ENCODE peak calls at places on chromosome 5, in eight cellular contexts. One of them, this sample, is unnamed.

GRCh38 chr5:96079075-96079474 is 117.4 kb upstream of the ELL2 start:
- DNase-seq in breast epithelium: no peak
- DNase-seq in GM23338: no peak
- DNase-seq in H1: no peak
- DNase-seq in HCT116: peak; percentile 83
- DNase-seq in sigmoid colon: no peak
- DNase-seq in K562: no peak
- DNase-seq in transverse colon: no peak
- DNase-seq in this sample: no peak

GRCh38 chr5:32773944-32774343 is 62.8 kb downstream of the NPR3 start:
- DNase-seq in breast epithelium: no peak
- DNase-seq in GM23338: no peak
- DNase-seq in H1: no peak
- DNase-seq in HCT116: no peak
- DNase-seq in sigmoid colon: no peak
- DNase-seq in K562: no peak
- DNase-seq in transverse colon: no peak
- DNase-seq in this sample: no peak

GRCh38 chr5:15420201-15420600 is 79.8 kb upstream of the FBXL7 start:
- DNase-seq in breast epithelium: no peak
- DNase-seq in GM23338: no peak
- DNase-seq in H1: no peak
- DNase-seq in HCT116: no peak
- DNase-seq in sigmoid colon: peak; percentile 86
- DNase-seq in K562: no peak
- DNase-seq in transverse colon: no peak
- DNase-seq in this sample: no peak

GRCh38 chr5:73625905-73626811 is at the start of gene ARHGEF28:
- DNase-seq in breast epithelium: peak; percentile 23
- DNase-seq in GM23338: peak; percentile 72
- DNase-seq in H1: peak; percentile 72
- DNase-seq in HCT116: no peak
- DNase-seq in sigmoid colon: peak; percentile 76
- DNase-seq in K562: peak; percentile 19
- DNase-seq in transverse colon: peak; percentile 79
- DNase-seq in this sample: peak; percentile 87

GRCh38 chr5:150764530-150764929 is 5.7 kb upstream of the DCTN4 start:
- DNase-seq in breast epithelium: no peak
- DNase-seq in GM23338: no peak
- DNase-seq in H1: no peak
- DNase-seq in HCT116: no peak
- DNase-seq in sigmoid colon: no peak
- DNase-seq in K562: no peak
- DNase-seq in transverse colon: no peak
- DNase-seq in this sample: no peak

GRCh38 chr5:126680215-126680817 is 79.6 kb downstream of the PHAX start:
- DNase-seq in breast epithelium: no peak
- DNase-seq in GM23338: peak; percentile 49
- DNase-seq in H1: no peak
- DNase-seq in HCT116: no peak
- DNase-seq in sigmoid colon: no peak
- DNase-seq in K562: peak; percentile 29
- DNase-seq in transverse colon: peak; percentile 24
- DNase-seq in this sample: no peak

GRCh38 chr5:9318031-9318430 is 227.8 kb downstream of the SEMA5A start:
- DNase-seq in breast epithelium: no peak
- DNase-seq in GM23338: no peak
- DNase-seq in H1: no peak
- DNase-seq in HCT116: no peak
- DNase-seq in sigmoid colon: no peak
- DNase-seq in K562: no peak
- DNase-seq in transverse colon: no peak
- DNase-seq in this sample: no peak

GRCh38 chr5:98827161-98827560 is 53.7 kb downstream of the RGMB start:
- DNase-seq in breast epithelium: no peak
- DNase-seq in GM23338: peak; percentile 70
- DNase-seq in H1: no peak
- DNase-seq in HCT116: peak; percentile 45
- DNase-seq in sigmoid colon: no peak
- DNase-seq in K562: peak; percentile 29
- DNase-seq in transverse colon: no peak
- DNase-seq in this sample: no peak

GRCh38 chr5:165495829-165496380 is 1990.5 kb downstream of the MAT2B start:
- DNase-seq in breast epithelium: no peak
- DNase-seq in GM23338: no peak
- DNase-seq in H1: no peak
- DNase-seq in HCT116: no peak
- DNase-seq in sigmoid colon: no peak
- DNase-seq in K562: no peak
- DNase-seq in transverse colon: no peak
- DNase-seq in this sample: no peak

DNA sequence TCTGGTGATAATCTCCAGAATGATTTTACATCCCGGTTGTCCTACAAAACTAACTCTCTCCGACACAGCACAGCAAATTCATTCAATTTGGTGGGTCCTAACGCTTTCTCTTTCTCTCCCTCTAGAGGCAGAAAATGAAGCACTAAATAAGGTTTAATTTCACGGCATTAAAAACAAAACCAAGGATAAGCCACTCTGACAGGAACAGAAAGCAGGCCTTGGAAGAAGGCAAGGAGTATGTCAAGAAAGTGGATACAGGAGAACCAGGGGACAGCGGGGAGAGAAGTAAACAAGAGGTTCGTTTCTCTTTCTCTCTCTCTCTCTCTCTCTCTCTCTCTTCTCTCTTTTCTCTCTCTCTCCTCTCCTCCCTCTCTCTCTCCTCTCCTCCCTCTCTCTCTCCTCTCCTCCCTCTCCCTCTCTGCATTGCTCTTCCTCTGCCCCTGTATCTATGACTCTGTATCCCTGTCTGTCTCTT is 49.8 kb downstream of the EBF1 start:
- DNase-seq in breast epithelium: no peak
- DNase-seq in GM23338: peak; percentile 51
- DNase-seq in H1: no peak
- DNase-seq in HCT116: no peak
- DNase-seq in sigmoid colon: no peak
- DNase-seq in K562: no peak
- DNase-seq in transverse colon: no peak
- DNase-seq in this sample: no peak
- TF ChIP-seq CTCF in breast epithelium: peak; percentile 26
- TF ChIP-seq CTCF in GM23338: peak; percentile 41
- TF ChIP-seq CTCF in H1: peak; percentile 14
- TF ChIP-seq CTCF in HCT116: peak; percentile 9
- TF ChIP-seq CTCF in sigmoid colon: no peak
- TF ChIP-seq CTCF in K562: no peak
- TF ChIP-seq CTCF in transverse colon: no peak
- TF ChIP-seq CTCF in this sample: peak; percentile 23

DNA sequence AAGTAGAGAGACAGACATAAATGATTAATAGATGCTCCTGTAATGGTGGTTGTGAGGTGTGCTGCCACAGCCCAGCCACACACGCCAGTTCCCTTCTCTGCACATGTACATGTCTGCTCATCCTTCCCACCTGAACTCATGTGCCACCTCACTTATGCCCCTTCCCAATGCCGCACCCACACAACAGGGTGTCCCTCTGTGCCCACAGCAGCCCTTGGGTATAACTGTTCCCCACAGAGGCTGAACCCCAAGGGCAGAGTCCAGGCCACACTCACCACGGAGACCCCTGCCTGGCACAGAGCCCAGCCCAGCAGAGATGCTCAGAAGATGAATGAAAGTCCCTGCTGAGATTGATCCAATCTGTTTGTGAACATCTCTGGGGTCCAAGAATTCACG is 29.7 kb downstream of the IRF1 start:
- DNase-seq in breast epithelium: no peak
- DNase-seq in GM23338: no peak
- DNase-seq in H1: no peak
- DNase-seq in HCT116: no peak
- DNase-seq in sigmoid colon: peak; percentile 64
- DNase-seq in K562: no peak
- DNase-seq in transverse colon: peak; percentile 7
- DNase-seq in this sample: no peak
- H3K4me1 ChIP-seq in breast epithelium: peaks cover 7% of the 10 kb centered on the region
- H3K4me1 ChIP-seq in GM23338: peaks cover 30% of the 10 kb centered on the region
- H3K4me1 ChIP-seq in H1: peaks cover 6% of the 10 kb centered on the region
- H3K4me1 ChIP-seq in HCT116: peaks cover 41% of the 10 kb centered on the region
- H3K4me1 ChIP-seq in sigmoid colon: peaks cover 85% of the 10 kb centered on the region
- H3K4me1 ChIP-seq in K562: peaks cover 42% of the 10 kb centered on the region
- H3K4me1 ChIP-seq in transverse colon: peaks cover 80% of the 10 kb centered on the region
- H3K4me1 ChIP-seq in this sample: peaks cover 77% of the 10 kb centered on the region

DNA sequence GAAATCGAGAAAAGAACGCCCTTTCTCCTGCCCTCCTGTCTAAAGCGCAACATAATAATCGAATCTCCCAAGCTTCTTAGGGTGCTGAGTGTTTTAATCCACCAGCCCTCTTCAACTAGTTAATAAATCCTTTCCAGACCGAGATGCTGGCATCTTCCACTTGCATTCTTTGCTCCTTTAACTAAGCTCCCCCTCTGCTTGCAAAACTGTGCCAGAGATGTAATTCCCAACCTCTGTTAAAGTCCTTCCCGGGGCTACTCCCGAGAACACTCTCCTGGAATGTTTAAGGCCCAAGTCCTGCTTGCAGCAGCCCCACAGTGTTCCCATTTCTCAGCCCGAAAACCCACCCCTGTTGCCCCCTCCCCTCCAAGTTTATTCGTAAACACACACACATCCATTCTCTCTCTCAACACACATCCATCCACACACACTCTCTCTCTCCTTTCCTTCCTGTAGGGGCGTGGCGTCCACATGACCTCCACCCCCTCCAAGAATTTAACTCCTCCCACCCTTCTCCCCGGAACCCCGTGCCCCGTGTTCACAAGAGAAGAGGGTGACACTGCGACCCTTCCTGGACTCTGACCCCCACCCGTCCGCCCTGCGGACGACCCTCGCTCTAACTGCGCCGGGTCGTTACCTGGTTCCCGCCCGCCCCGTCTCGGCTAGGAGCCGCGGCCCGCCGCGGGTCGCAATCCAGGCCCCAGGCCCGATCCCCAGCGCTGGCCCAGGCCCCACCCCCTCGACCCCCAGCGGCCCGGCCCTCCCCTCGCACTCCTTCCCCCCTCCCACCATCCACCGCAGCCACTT is 7.0 kb upstream of the MGAT1 start:
- DNase-seq in breast epithelium: peak; percentile 90
- DNase-seq in GM23338: peak; percentile 95
- DNase-seq in H1: no peak
- DNase-seq in HCT116: peak; percentile 75
- DNase-seq in sigmoid colon: peak; percentile 97
- DNase-seq in K562: peak; percentile 90
- DNase-seq in transverse colon: peak; percentile 94
- DNase-seq in this sample: peak; percentile 91
- TF ChIP-seq POLR2AphosphoS5 in breast epithelium: no peak
- TF ChIP-seq POLR2AphosphoS5 in GM23338: no peak
- TF ChIP-seq POLR2AphosphoS5 in H1: no peak
- TF ChIP-seq POLR2AphosphoS5 in HCT116: peak; percentile 20
- TF ChIP-seq POLR2AphosphoS5 in sigmoid colon: peak; percentile 53
- TF ChIP-seq POLR2AphosphoS5 in K562: no peak
- TF ChIP-seq POLR2AphosphoS5 in transverse colon: peak; percentile 33
- TF ChIP-seq POLR2AphosphoS5 in this sample: peak; percentile 40

GRCh38 chr5:157030692-157031091 is 28.2 kb downstream of the HAVCR1 start:
- DNase-seq in breast epithelium: no peak
- DNase-seq in GM23338: no peak
- DNase-seq in H1: no peak
- DNase-seq in HCT116: no peak
- DNase-seq in sigmoid colon: no peak
- DNase-seq in K562: no peak
- DNase-seq in transverse colon: no peak
- DNase-seq in this sample: no peak

GRCh38 chr5:157029457-157029856 is 29.5 kb downstream of the HAVCR1 start:
- DNase-seq in breast epithelium: no peak
- DNase-seq in GM23338: no peak
- DNase-seq in H1: no peak
- DNase-seq in HCT116: no peak
- DNase-seq in sigmoid colon: no peak
- DNase-seq in K562: no peak
- DNase-seq in transverse colon: no peak
- DNase-seq in this sample: no peak

GRCh38 chr5:157024213-157024959 is 34.5 kb downstream of the HAVCR1 start:
- DNase-seq in breast epithelium: no peak
- DNase-seq in GM23338: no peak
- DNase-seq in H1: no peak
- DNase-seq in HCT116: no peak
- DNase-seq in sigmoid colon: no peak
- DNase-seq in K562: no peak
- DNase-seq in transverse colon: no peak
- DNase-seq in this sample: no peak

GRCh38 chr5:157025093-157025698 is 33.7 kb downstream of the HAVCR1 start:
- DNase-seq in breast epithelium: no peak
- DNase-seq in GM23338: no peak
- DNase-seq in H1: no peak
- DNase-seq in HCT116: no peak
- DNase-seq in sigmoid colon: no peak
- DNase-seq in K562: no peak
- DNase-seq in transverse colon: peak; percentile 22
- DNase-seq in this sample: peak; percentile 27

DNA sequence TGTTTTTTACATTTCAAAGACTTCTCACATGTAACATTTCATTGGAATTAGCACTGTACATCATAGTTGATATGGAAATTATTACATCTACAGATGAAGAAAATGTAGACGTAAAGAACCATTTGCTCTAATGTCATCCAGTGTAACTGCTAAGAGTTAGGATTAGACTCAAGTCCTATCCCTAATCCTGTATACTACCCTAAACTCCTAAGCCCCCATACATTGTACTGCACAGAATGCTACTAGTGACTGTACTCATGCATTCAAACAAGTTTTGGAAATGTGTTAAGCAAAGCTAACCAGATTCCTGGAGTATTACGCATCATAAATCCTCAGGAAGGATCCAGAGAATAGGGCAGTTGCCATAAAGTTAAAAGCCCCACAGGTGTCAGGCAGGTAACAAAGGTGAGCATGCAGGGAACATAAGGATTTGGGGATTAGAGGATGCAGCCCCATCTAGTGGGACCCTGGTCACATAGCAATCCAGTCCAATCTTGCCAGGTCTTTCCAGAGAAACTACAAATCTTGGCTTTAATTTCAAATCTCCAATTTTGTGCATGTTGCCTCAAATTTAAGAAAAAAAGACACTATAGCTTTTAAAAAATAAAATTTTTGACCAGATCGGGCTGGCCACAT is 32.0 kb downstream of the HAVCR1 start:
- DNase-seq in breast epithelium: no peak
- DNase-seq in GM23338: peak; percentile 87
- DNase-seq in H1: peak; percentile 52
- DNase-seq in HCT116: peak; percentile 37
- DNase-seq in sigmoid colon: no peak
- DNase-seq in K562: peak; percentile 11
- DNase-seq in transverse colon: peak; percentile 20
- DNase-seq in this sample: no peak
- TF ChIP-seq CTCF in breast epithelium: no peak
- TF ChIP-seq CTCF in GM23338: peak; percentile 95
- TF ChIP-seq CTCF in H1: peak; percentile 85
- TF ChIP-seq CTCF in HCT116: peak; percentile 77
- TF ChIP-seq CTCF in sigmoid colon: no peak
- TF ChIP-seq CTCF in K562: peak; percentile 27
- TF ChIP-seq CTCF in transverse colon: peak; percentile 32
- TF ChIP-seq CTCF in this sample: no peak

DNA sequence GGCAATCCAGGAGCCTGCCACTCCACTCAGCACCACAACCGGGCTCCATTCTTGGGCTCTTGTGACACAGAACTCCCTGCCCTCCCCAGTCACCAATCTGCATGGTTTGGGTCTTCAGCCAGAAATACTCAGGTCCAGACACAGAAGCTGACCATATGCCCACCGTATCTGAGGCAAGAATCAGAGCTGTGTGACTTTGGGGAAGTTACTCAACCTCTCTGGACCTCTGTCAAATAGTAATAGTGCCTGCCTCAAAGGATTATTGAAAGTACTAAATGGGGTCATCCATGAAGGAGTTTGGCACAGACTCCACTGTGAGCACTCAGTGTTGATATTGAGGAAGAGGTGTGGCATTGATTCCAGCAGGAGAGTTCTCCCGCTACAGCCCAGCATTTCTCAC is 67.5 kb downstream of the PCDH1 start:
- DNase-seq in breast epithelium: no peak
- DNase-seq in GM23338: no peak
- DNase-seq in H1: no peak
- DNase-seq in HCT116: no peak
- DNase-seq in sigmoid colon: no peak
- DNase-seq in K562: no peak
- DNase-seq in transverse colon: no peak
- DNase-seq in this sample: no peak
- H3K4me1 ChIP-seq in breast epithelium: no peaks in the 10 kb centered on the region
- H3K4me1 ChIP-seq in GM23338: peaks cover 86% of the 10 kb centered on the region
- H3K4me1 ChIP-seq in H1: peaks cover 31% of the 10 kb centered on the region
- H3K4me1 ChIP-seq in HCT116: no peaks in the 10 kb centered on the region
- H3K4me1 ChIP-seq in sigmoid colon: peaks cover 14% of the 10 kb centered on the region
- H3K4me1 ChIP-seq in K562: no peaks in the 10 kb centered on the region
- H3K4me1 ChIP-seq in transverse colon: no peaks in the 10 kb centered on the region
- H3K4me1 ChIP-seq in this sample: peaks cover 6% of the 10 kb centered on the region

This sample was measured in stomach.